ENCODE peak calls at places on chromosomes 6 and 20, in four cellular contexts. I, B, Y and D are unnamed samples.

GRCh38 chr6:38367231-38367630 is 272.5 kb downstream of the BTBD9 start:
- DNase-seq in Y (no peak), B (no peak), I (no peak), D (no peak)

GRCh38 chr6:14917101-14917500 is 328.8 kb upstream of the JARID2 start:
- DNase-seq in I (no peak), Y (no peak), B (no peak), D (no peak)

GRCh38 chr6:34447915-34448314 is 18.0 kb upstream of the PACSIN1 start:
- DNase-seq in I (no peak), B (no peak), Y (peak; percentile 55), D (peak; percentile 82)

GRCh38 chr6:26097268-26097875 is 10.1 kb downstream of the HFE start:
- DNase-seq in I (no peak), B (no peak), Y (peak; percentile 75), D (peak; percentile 78)

GRCh38 chr6:33745558-33745957 is 1.1 kb downstream of the IP6K3 start:
- DNase-seq in I (no peak), Y (no peak), B (no peak), D (no peak)

GRCh38 chr6:6547111-6547879 is 41.2 kb upstream of the LY86 start:
- DNase-seq in B (peak; percentile 79), I (peak; percentile 69), Y (peak; percentile 87), D (peak; percentile 83)

GRCh38 chr20:64119681-64120341 is 12.4 kb upstream of the NPBWR2 start:
- DNase-seq in I (no peak), Y (no peak), B (no peak), D (no peak)

GRCh38 chr6:47741807-47742206 is 40.0 kb upstream of the OPN5 start:
- DNase-seq in B (no peak), Y (no peak), I (no peak), D (no peak)

GRCh38 chr20:63894358-63895201 is at the start of gene DNAJC5:
- DNase-seq in Y (peak; percentile 100), B (peak; percentile 72), I (peak; percentile 78), D (peak; percentile 99)

GRCh38 chr6:168619560-168620314 is 178.8 kb downstream of the SMOC2 start:
- DNase-seq in B (no peak), I (no peak), Y (no peak), D (no peak)

GRCh38 chr6:163883946-163884345 is 469.4 kb downstream of the QKI start:
- DNase-seq in I (no peak), B (no peak), Y (no peak), D (no peak)

GRCh38 chr6:31033075-31033474 is 22.8 kb downstream of the MUC22 start:
- DNase-seq in B (no peak), I (no peak), Y (no peak), D (no peak)

DNA sequence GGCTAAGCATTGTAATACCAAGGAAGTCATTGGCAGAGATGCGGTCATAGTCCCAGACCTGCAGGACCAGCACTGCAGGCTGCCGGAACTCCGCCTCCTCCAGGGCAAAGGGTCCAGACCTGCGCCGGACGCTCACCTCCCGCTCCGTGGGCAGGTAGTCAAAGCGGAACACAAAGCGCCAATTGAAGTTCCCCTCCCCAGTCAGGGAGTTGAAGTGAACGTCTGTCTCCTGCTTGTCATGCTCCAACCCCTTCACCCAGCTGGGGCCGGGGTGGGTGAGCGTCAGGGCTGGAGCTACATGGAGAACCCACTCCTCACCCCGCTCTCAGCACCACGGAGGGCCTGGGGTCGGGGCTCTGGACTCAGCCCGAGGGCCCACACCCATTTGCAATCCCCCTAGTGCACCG is 18.2 kb downstream of the ERGIC3 start:
- DNase-seq in B (no peak), Y (peak; percentile 6), I (no peak), D (no peak)
- TF ChIP-seq JUND in B (no peak), Y (no peak), I (no peak), D (no peak)

GRCh38 chr20:37745553-37745952 is 51.7 kb downstream of the CTNNBL1 start:
- DNase-seq in B (no peak), I (no peak), Y (no peak), D (no peak)
- TF ChIP-seq JUND in B (no peak), I (no peak), Y (no peak), D (no peak)

DNA sequence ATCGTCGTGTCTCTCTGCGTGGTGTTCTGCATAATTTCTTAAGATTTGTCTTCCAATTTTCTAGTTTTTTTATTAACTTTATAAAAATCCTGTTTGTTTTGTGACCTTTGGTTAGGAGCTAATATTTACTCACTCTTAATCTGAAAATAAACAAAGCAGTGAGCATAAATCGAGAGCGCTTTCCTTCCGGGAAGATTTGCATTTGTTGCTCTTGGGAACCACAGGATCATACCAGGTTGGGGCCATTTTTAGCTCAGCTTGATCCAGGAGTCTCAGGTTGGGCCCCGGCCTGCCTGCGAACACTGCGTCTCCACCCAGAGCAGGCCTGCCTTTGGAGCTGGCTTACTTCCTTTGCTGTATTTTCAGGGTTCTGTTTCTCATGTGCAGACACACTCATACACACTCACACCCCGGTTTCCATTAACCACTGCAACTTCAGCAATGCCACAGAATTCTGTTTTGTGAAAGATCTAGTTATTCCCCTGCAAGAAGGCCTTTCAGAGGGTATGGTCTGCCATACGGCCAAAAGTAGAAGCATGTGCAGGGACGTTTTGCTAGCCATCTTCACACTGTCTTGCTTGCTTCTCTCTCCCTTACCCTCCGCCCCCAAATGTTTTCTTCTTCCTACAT is 17.3 kb downstream of the BPHL start:
- DNase-seq in Y (no peak), B (no peak), I (no peak), D (no peak)
- TF ChIP-seq JUND in Y (no peak), B (no peak), I (no peak), D (no peak)

GRCh38 chr6:129890164-129890563 is 29.0 kb upstream of the TMEM244 start:
- DNase-seq in Y (no peak), I (no peak), B (no peak), D (no peak)
- TF ChIP-seq JUND in Y (no peak), I (no peak), B (no peak), D (no peak)

GRCh38 chr6:16800942-16801341 is 39.7 kb upstream of the ATXN1 start:
- DNase-seq in Y (no peak), I (no peak), B (no peak), D (no peak)

GRCh38 chr6:16802071-16802470 is 40.8 kb upstream of the ATXN1 start:
- DNase-seq in I (no peak), B (no peak), Y (no peak), D (no peak)

GRCh38 chr6:16803294-16804006 is 42.2 kb upstream of the ATXN1 start:
- DNase-seq in Y (no peak), B (no peak), I (peak; percentile 74), D (no peak)

GRCh38 chr6:16804007-16804303 is 42.7 kb upstream of the ATXN1 start:
- DNase-seq in Y (no peak), B (no peak), I (no peak), D (no peak)

DNA sequence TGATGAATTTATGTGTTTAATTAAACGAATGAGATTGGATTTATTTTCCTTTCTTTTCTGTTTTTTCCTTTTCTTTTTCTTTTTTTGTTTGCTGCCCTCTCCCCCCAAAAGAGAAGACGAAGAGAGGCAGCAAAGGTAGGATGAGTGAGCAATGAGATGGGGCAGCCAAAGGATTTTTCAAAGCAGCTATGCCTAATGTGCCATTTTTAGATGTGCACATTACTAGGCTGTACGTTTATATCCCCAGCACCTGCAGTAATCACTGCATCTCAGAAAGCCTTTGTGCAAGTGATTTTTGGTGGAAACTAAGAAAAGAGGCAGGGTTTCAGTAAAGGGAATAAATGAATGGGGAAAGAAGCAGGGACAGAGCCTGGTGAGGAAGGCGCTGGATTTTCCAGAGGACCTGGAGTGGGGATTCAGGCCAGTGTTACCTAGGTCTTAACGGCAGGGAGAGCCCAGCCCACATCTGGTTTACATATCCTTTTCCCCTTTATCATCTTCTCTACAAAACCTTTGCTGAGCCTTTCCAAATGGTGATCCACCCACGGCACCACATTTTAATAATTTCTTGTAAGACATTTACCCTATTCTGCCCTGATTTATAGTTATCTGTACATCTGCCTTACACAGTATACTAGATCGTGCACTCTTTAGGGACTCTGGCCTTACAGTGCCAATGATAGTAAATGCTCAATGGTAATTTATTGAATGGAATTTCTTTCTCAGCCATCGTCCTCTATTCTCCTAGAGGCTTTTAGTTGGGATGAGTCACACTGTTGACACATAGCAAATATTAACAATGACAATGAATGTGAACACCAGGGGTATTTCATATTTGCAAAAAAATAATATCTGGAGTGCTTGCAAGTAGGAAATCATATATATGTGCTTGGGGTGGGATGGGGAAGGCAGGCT is 38.3 kb upstream of the ATXN1 start:
- DNase-seq in Y (no peak), B (no peak), I (no peak), D (no peak)
- TF ChIP-seq JUND in Y (no peak), B (no peak), I (no peak), D (peak; percentile 49)

DNA sequence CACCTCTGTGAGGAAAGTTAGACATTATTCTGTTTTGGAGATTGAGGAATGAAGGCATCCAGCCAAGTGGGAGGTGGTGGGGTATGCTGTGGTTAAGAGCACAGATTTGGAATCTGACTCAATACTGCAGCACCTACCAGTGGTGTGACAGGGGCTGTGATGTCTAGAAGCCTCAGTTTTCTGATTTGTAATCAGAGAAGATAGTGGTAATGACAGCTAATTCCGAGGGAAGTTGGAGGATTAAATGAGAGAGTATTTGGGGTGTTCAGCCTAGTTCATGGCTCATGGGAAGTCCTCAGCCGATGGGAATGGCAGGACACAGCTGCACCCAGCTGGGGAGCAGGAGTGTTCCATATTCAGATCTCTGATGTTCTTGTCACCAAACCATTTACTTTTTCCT is 9.2 kb downstream of the SLC9A8 start:
- DNase-seq in Y (no peak), B (no peak), I (no peak), D (no peak)
- TF ChIP-seq JUND in Y (no peak), B (no peak), I (no peak), D (no peak)

DNA sequence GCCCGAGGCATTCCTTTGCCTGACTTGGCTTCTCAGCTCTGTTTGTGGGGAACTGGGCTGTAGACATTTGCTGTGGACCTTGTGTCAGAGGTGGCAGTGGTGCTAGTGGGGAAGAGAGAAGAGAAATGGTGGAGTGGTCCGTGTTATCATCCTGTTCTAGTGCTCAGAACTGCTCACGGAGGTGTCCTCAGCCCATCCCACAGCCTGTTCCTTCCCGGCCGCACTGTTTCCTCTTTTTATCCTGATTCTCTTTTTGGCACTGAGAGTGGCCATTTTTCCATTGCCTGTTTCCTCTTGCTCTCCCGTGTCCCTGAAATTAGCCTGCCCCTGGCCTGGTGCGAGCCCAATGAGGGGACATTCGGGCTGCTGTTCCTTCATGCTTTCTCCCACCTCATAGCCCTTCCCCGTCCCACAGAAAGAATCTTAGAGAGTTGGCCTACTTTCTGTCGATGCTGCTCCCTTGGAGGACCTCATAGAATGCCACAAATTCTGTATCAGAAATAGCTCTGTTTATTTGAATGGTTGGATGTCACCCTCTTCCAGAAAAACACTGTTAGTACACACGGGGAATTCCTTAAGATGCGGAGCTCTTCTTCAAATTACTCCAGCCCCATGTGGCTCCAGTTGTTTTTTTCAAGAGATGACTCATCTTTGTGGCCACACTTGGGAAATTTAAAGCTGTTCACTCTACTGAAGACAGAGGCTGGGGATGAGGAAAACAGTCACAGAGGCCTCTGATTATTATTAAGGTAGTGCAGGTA is 26.1 kb downstream of the FARS2 start:
- DNase-seq in I (no peak), B (no peak), Y (no peak), D (no peak)
- TF ChIP-seq JUND in I (no peak), B (no peak), Y (peak; percentile 93), D (no peak)

GRCh38 chr6:43946641-43947363 is 176.8 kb downstream of the VEGFA start:
- DNase-seq in I (no peak), Y (peak; percentile 67), B (no peak), D (no peak)
- TF ChIP-seq JUND in I (no peak), Y (peak; percentile 35), B (no peak), D (no peak)